ENCODE peak calls at places on chromosome 21, in ten cellular contexts. V, E, J, U, N, W, D, I, C and Y are unnamed samples.

GRCh38 chr21:42466700-42467612 is 29.1 kb downstream of the RSPH1 start:
- DNase-seq in V (peak), E (peak), J (no peak), U (peak), N (peak), W (no peak), D (peak), I (no peak), C (peak), Y (no peak)

GRCh38 chr21:26061437-26061836 is 109.1 kb downstream of the APP start:
- DNase-seq in V (peak), E (no peak), J (no peak), U (no peak), N (no peak), W (no peak), D (no peak), I (no peak), C (no peak), Y (no peak)

GRCh38 chr21:29149771-29150425 is 19.5 kb downstream of the MAP3K7CL start:
- DNase-seq in V (peak), E (peak), J (no peak), U (peak), N (no peak), W (no peak), D (no peak), I (no peak), C (no peak), Y (no peak)

GRCh38 chr21:15015622-15016471 is 49.0 kb downstream of the NRIP1 start:
- DNase-seq in V (peak), E (peak), J (no peak), U (peak), N (no peak), W (peak), D (no peak), I (no peak), C (no peak), Y (no peak)

GRCh38 chr21:37357691-37358090 is 8.9 kb upstream of the DYRK1A start:
- DNase-seq in V (no peak), E (peak), J (no peak), U (no peak), N (no peak), W (no peak), D (no peak), I (no peak), C (no peak), Y (no peak)

GRCh38 chr21:35732788-35733187 is 327.5 kb downstream of the SETD4 start:
- DNase-seq in V (no peak), E (peak), J (no peak), U (no peak), N (no peak), W (no peak), D (peak), I (no peak), C (no peak), Y (no peak)

GRCh38 chr21:32529679-32530078 is 55.6 kb downstream of the TCP10L start:
- DNase-seq in V (peak), E (no peak), J (no peak), U (no peak), N (no peak), W (no peak), D (no peak), I (no peak), C (no peak), Y (no peak)

GRCh38 chr21:25636727-25637126 is 2.3 kb upstream of the JAM2 start:
- DNase-seq in V (peak), E (peak), J (no peak), U (peak), N (no peak), W (no peak), D (no peak), I (no peak), C (no peak), Y (no peak)

GRCh38 chr21:46180778-46181391 is 3.4 kb downstream of the SPATC1L start:
- DNase-seq in V (no peak), E (no peak), J (no peak), U (no peak), N (no peak), W (no peak), D (no peak), I (no peak), C (no peak), Y (no peak)

GRCh38 chr21:33174756-33175155 is 55.0 kb upstream of the IFNAR2 start:
- DNase-seq in V (no peak), E (no peak), J (no peak), U (no peak), N (no peak), W (no peak), D (no peak), I (no peak), C (no peak), Y (no peak)

GRCh38 chr21:43318841-43319781 is 107.8 kb downstream of the SIK1 start:
- DNase-seq in V (peak), E (no peak), J (peak), U (peak), N (no peak), W (no peak), D (no peak), I (no peak), C (peak), Y (no peak)

GRCh38 chr21:15000076-15000475 is 64.7 kb downstream of the NRIP1 start:
- DNase-seq in V (peak), E (peak), J (no peak), U (peak), N (no peak), W (peak), D (no peak), I (no peak), C (no peak), Y (peak)

GRCh38 chr21:45562965-45563364 is 20.7 kb upstream of the SLC19A1 start:
- DNase-seq in V (no peak), E (no peak), J (no peak), U (peak), N (peak), W (no peak), D (no peak), I (no peak), C (no peak), Y (no peak)

GRCh38 chr21:44535963-44536362 is 4.0 kb downstream of the KRTAP10-1 start:
- DNase-seq in V (no peak), E (no peak), J (no peak), U (no peak), N (no peak), W (no peak), D (no peak), I (no peak), C (no peak), Y (no peak)

GRCh38 chr21:45747802-45748445 is 104.4 kb downstream of the PCBP3 start:
- DNase-seq in V (peak), E (peak), J (no peak), U (peak), N (no peak), W (no peak), D (peak), I (no peak), C (no peak), Y (no peak)

GRCh38 chr21:41977034-41977950 is 23.5 kb upstream of the C2CD2 start:
- DNase-seq in V (no peak), E (no peak), J (no peak), U (no peak), N (no peak), W (no peak), D (no peak), I (no peak), C (no peak), Y (no peak)

GRCh38 chr21:45534591-45535331 is 7.5 kb downstream of the SLC19A1 start:
- DNase-seq in V (no peak), E (no peak), J (peak), U (no peak), N (peak), W (no peak), D (no peak), I (no peak), C (no peak), Y (no peak)

GRCh38 chr21:39451332-39452206 is at the start of gene SH3BGR:
- DNase-seq in V (peak), E (peak), J (peak), U (no peak), N (peak), W (no peak), D (no peak), I (no peak), C (no peak), Y (no peak)

GRCh38 chr21:31354604-31355443 is 10.8 kb upstream of the TIAM1 start:
- DNase-seq in V (peak), E (peak), J (no peak), U (peak), N (no peak), W (no peak), D (peak), I (peak), C (no peak), Y (peak)

GRCh38 chr21:22575165-22575584 is 1577.0 kb downstream of the NCAM2 start:
- DNase-seq in V (no peak), E (no peak), J (no peak), U (no peak), N (no peak), W (no peak), D (no peak), I (no peak), C (peak), Y (no peak)

GRCh38 chr21:33849839-33850238 is 65.8 kb downstream of the ATP5PO start:
- DNase-seq in V (no peak), E (peak), J (no peak), U (peak), N (no peak), W (no peak), D (no peak), I (no peak), C (no peak), Y (no peak)

GRCh38 chr21:45510466-45510955 is 31.7 kb downstream of the SLC19A1 start:
- DNase-seq in V (no peak), E (no peak), J (peak), U (no peak), N (no peak), W (no peak), D (no peak), I (no peak), C (no peak), Y (no peak)

GRCh38 chr21:34639882-34640788 is 25.2 kb upstream of the RCAN1 start:
- DNase-seq in V (peak), E (no peak), J (no peak), U (no peak), N (no peak), W (no peak), D (no peak), I (no peak), C (no peak), Y (no peak)

GRCh38 chr21:44383216-44383615 is 29.8 kb downstream of the TRPM2 start:
- DNase-seq in V (no peak), E (no peak), J (no peak), U (no peak), N (no peak), W (no peak), D (no peak), I (no peak), C (no peak), Y (no peak)

GRCh38 chr21:43369124-43369523 is 57.8 kb downstream of the SIK1 start:
- DNase-seq in V (peak), E (peak), J (no peak), U (peak), N (no peak), W (no peak), D (no peak), I (no peak), C (no peak), Y (no peak)

GRCh38 chr21:14699433-14700410 is 153.6 kb upstream of the SAMSN1 start:
- DNase-seq in V (no peak), E (peak), J (no peak), U (no peak), N (no peak), W (no peak), D (no peak), I (no peak), C (no peak), Y (no peak)

GRCh38 chr21:44366586-44367211 is 13.3 kb downstream of the TRPM2 start:
- DNase-seq in V (no peak), E (no peak), J (no peak), U (no peak), N (no peak), W (no peak), D (no peak), I (no peak), C (no peak), Y (no peak)

GRCh38 chr21:35575280-35575915 is 484.9 kb downstream of the SETD4 start:
- DNase-seq in V (peak), E (peak), J (no peak), U (peak), N (no peak), W (peak), D (no peak), I (no peak), C (no peak), Y (peak)

GRCh38 chr21:33947451-33948095 is 32.0 kb upstream of the ATP5PO start:
- DNase-seq in V (peak), E (peak), J (peak), U (peak), N (peak), W (peak), D (peak), I (peak), C (peak), Y (peak)

GRCh38 chr21:45998871-45999580 is 17.5 kb downstream of the COL6A1 start:
- DNase-seq in V (no peak), E (no peak), J (peak), U (no peak), N (no peak), W (no peak), D (no peak), I (no peak), C (no peak), Y (no peak)

GRCh38 chr21:38914531-38915385 is 109.0 kb downstream of the ETS2 start:
- DNase-seq in V (no peak), E (no peak), J (no peak), U (no peak), N (no peak), W (no peak), D (no peak), I (no peak), C (no peak), Y (no peak)